ENCODE peak calls at places on chromosomes 7 and 10, in six cellular contexts. One of them, this sample, is unnamed.

GRCh38 chr7:21412291-21412896 is 15.5 kb upstream of the SP4 start:
- DNase-seq in MM.1S: peak; percentile 60
- DNase-seq in activated naive CD4-positive, alpha-beta T cell: no peak
- DNase-seq in activated T-helper 1 cell treated with Interleukin-2 at 50 U/mL for 16 hours: no peak
- DNase-seq in B cell: no peak
- DNase-seq in central memory CD4-positive, alpha-beta T cell: no peak
- DNase-seq in this sample: no peak

GRCh38 chr10:5284311-5285057 is 80.3 kb upstream of the UCN3 start:
- DNase-seq in MM.1S: peak; percentile 54
- DNase-seq in activated naive CD4-positive, alpha-beta T cell: no peak
- DNase-seq in activated T-helper 1 cell treated with Interleukin-2 at 50 U/mL for 16 hours: no peak
- DNase-seq in B cell: no peak
- DNase-seq in central memory CD4-positive, alpha-beta T cell: peak; percentile 20
- DNase-seq in this sample: no peak

GRCh38 chr7:64516451-64516850 is 46.4 kb downstream of the ZNF680 start:
- DNase-seq in MM.1S: no peak
- DNase-seq in activated naive CD4-positive, alpha-beta T cell: no peak
- DNase-seq in activated T-helper 1 cell treated with Interleukin-2 at 50 U/mL for 16 hours: no peak
- DNase-seq in B cell: no peak
- DNase-seq in central memory CD4-positive, alpha-beta T cell: no peak
- DNase-seq in this sample: no peak

GRCh38 chr10:129725890-129726631 is 238.0 kb downstream of the EBF3 start:
- DNase-seq in MM.1S: no peak
- DNase-seq in activated naive CD4-positive, alpha-beta T cell: no peak
- DNase-seq in activated T-helper 1 cell treated with Interleukin-2 at 50 U/mL for 16 hours: no peak
- DNase-seq in B cell: no peak
- DNase-seq in central memory CD4-positive, alpha-beta T cell: no peak
- DNase-seq in this sample: no peak

GRCh38 chr10:8181496-8182174 is 127.1 kb downstream of the GATA3 start:
- DNase-seq in MM.1S: no peak
- DNase-seq in activated naive CD4-positive, alpha-beta T cell: no peak
- DNase-seq in activated T-helper 1 cell treated with Interleukin-2 at 50 U/mL for 16 hours: no peak
- DNase-seq in B cell: no peak
- DNase-seq in central memory CD4-positive, alpha-beta T cell: no peak
- DNase-seq in this sample: no peak

GRCh38 chr7:156496491-156497264 is 143.9 kb upstream of the RNF32 start:
- DNase-seq in MM.1S: no peak
- DNase-seq in activated naive CD4-positive, alpha-beta T cell: no peak
- DNase-seq in activated T-helper 1 cell treated with Interleukin-2 at 50 U/mL for 16 hours: no peak
- DNase-seq in B cell: no peak
- DNase-seq in central memory CD4-positive, alpha-beta T cell: no peak
- DNase-seq in this sample: no peak

GRCh38 chr10:59244871-59245270 is 68.4 kb downstream of the PHYHIPL start:
- DNase-seq in MM.1S: no peak
- DNase-seq in activated naive CD4-positive, alpha-beta T cell: no peak
- DNase-seq in activated T-helper 1 cell treated with Interleukin-2 at 50 U/mL for 16 hours: no peak
- DNase-seq in B cell: no peak
- DNase-seq in central memory CD4-positive, alpha-beta T cell: no peak
- DNase-seq in this sample: no peak

GRCh38 chr10:71075759-71076472 is 136.5 kb upstream of the UNC5B start:
- DNase-seq in MM.1S: no peak
- DNase-seq in activated naive CD4-positive, alpha-beta T cell: no peak
- DNase-seq in activated T-helper 1 cell treated with Interleukin-2 at 50 U/mL for 16 hours: no peak
- DNase-seq in B cell: peak; percentile 28
- DNase-seq in central memory CD4-positive, alpha-beta T cell: no peak
- DNase-seq in this sample: no peak

GRCh38 chr7:29194594-29195417 is at the start of gene CHN2:
- DNase-seq in MM.1S: peak; percentile 76
- DNase-seq in activated naive CD4-positive, alpha-beta T cell: no peak
- DNase-seq in activated T-helper 1 cell treated with Interleukin-2 at 50 U/mL for 16 hours: peak; percentile 25
- DNase-seq in B cell: no peak
- DNase-seq in central memory CD4-positive, alpha-beta T cell: peak; percentile 24
- DNase-seq in this sample: no peak

GRCh38 chr10:91944880-91945630 is 21.5 kb downstream of the BTAF1 start:
- DNase-seq in MM.1S: no peak
- DNase-seq in activated naive CD4-positive, alpha-beta T cell: no peak
- DNase-seq in activated T-helper 1 cell treated with Interleukin-2 at 50 U/mL for 16 hours: no peak
- DNase-seq in B cell: no peak
- DNase-seq in central memory CD4-positive, alpha-beta T cell: no peak
- DNase-seq in this sample: no peak

GRCh38 chr7:111486472-111487142 is 75.7 kb downstream of the IMMP2L start:
- DNase-seq in MM.1S: peak; percentile 53
- DNase-seq in activated naive CD4-positive, alpha-beta T cell: no peak
- DNase-seq in activated T-helper 1 cell treated with Interleukin-2 at 50 U/mL for 16 hours: no peak
- DNase-seq in B cell: no peak
- DNase-seq in central memory CD4-positive, alpha-beta T cell: no peak
- DNase-seq in this sample: no peak

GRCh38 chr10:35561670-35562069 is 43.5 kb upstream of the GJD4 start:
- DNase-seq in MM.1S: no peak
- DNase-seq in activated naive CD4-positive, alpha-beta T cell: no peak
- DNase-seq in activated T-helper 1 cell treated with Interleukin-2 at 50 U/mL for 16 hours: no peak
- DNase-seq in B cell: no peak
- DNase-seq in central memory CD4-positive, alpha-beta T cell: no peak
- DNase-seq in this sample: no peak

GRCh38 chr7:117871401-117871777 is 1.9 kb downstream of the CTTNBP2 start:
- DNase-seq in MM.1S: no peak
- DNase-seq in activated naive CD4-positive, alpha-beta T cell: no peak
- DNase-seq in activated T-helper 1 cell treated with Interleukin-2 at 50 U/mL for 16 hours: no peak
- DNase-seq in B cell: no peak
- DNase-seq in central memory CD4-positive, alpha-beta T cell: no peak
- DNase-seq in this sample: no peak

GRCh38 chr10:103397191-103397825 is 882 bp downstream of the PDCD11 start:
- DNase-seq in MM.1S: no peak
- DNase-seq in activated naive CD4-positive, alpha-beta T cell: no peak
- DNase-seq in activated T-helper 1 cell treated with Interleukin-2 at 50 U/mL for 16 hours: no peak
- DNase-seq in B cell: no peak
- DNase-seq in central memory CD4-positive, alpha-beta T cell: no peak
- DNase-seq in this sample: no peak

GRCh38 chr7:22664988-22665798 is 61.8 kb upstream of the IL6 start:
- DNase-seq in MM.1S: no peak
- DNase-seq in activated naive CD4-positive, alpha-beta T cell: no peak
- DNase-seq in activated T-helper 1 cell treated with Interleukin-2 at 50 U/mL for 16 hours: no peak
- DNase-seq in B cell: no peak
- DNase-seq in central memory CD4-positive, alpha-beta T cell: no peak
- DNase-seq in this sample: no peak

GRCh38 chr10:123548779-123549178 is 117.4 kb upstream of the GPR26 start:
- DNase-seq in MM.1S: no peak
- DNase-seq in activated naive CD4-positive, alpha-beta T cell: no peak
- DNase-seq in activated T-helper 1 cell treated with Interleukin-2 at 50 U/mL for 16 hours: no peak
- DNase-seq in B cell: peak; percentile 15
- DNase-seq in central memory CD4-positive, alpha-beta T cell: no peak
- DNase-seq in this sample: no peak

GRCh38 chr7:94055963-94056362 is 51.8 kb upstream of the BET1 start:
- DNase-seq in MM.1S: no peak
- DNase-seq in activated naive CD4-positive, alpha-beta T cell: no peak
- DNase-seq in activated T-helper 1 cell treated with Interleukin-2 at 50 U/mL for 16 hours: no peak
- DNase-seq in B cell: no peak
- DNase-seq in central memory CD4-positive, alpha-beta T cell: no peak
- DNase-seq in this sample: no peak

GRCh38 chr7:24137338-24137737 is 146.7 kb upstream of the NPY start:
- DNase-seq in MM.1S: no peak
- DNase-seq in activated naive CD4-positive, alpha-beta T cell: no peak
- DNase-seq in activated T-helper 1 cell treated with Interleukin-2 at 50 U/mL for 16 hours: no peak
- DNase-seq in B cell: no peak
- DNase-seq in central memory CD4-positive, alpha-beta T cell: no peak
- DNase-seq in this sample: no peak

GRCh38 chr10:121788717-121789116 is 139.1 kb downstream of the ATE1 start:
- DNase-seq in MM.1S: no peak
- DNase-seq in activated naive CD4-positive, alpha-beta T cell: no peak
- DNase-seq in activated T-helper 1 cell treated with Interleukin-2 at 50 U/mL for 16 hours: no peak
- DNase-seq in B cell: no peak
- DNase-seq in central memory CD4-positive, alpha-beta T cell: no peak
- DNase-seq in this sample: no peak

GRCh38 chr10:109912335-109913282 is 10.7 kb downstream of the XPNPEP1 start:
- DNase-seq in MM.1S: no peak
- DNase-seq in activated naive CD4-positive, alpha-beta T cell: no peak
- DNase-seq in activated T-helper 1 cell treated with Interleukin-2 at 50 U/mL for 16 hours: no peak
- DNase-seq in B cell: peak; percentile 42
- DNase-seq in central memory CD4-positive, alpha-beta T cell: no peak
- DNase-seq in this sample: no peak

GRCh38 chr10:119302172-119302571 is 94.8 kb downstream of the GRK5 start:
- DNase-seq in MM.1S: no peak
- DNase-seq in activated naive CD4-positive, alpha-beta T cell: no peak
- DNase-seq in activated T-helper 1 cell treated with Interleukin-2 at 50 U/mL for 16 hours: no peak
- DNase-seq in B cell: no peak
- DNase-seq in central memory CD4-positive, alpha-beta T cell: no peak
- DNase-seq in this sample: no peak